ENCODE peak calls at places on chromosomes 7 and 10, in nine cellular contexts. P, C, H, T, L, F, E, B and J are unnamed samples. For H3K4me1, the result is how much of the 10 kb centered on the place peaks cover.

GRCh38 chr10:89360153-89360552 is 17.7 kb upstream of the IFIT1B start:
- DNase-seq in P (no peak), C (no peak), H (no peak), T (no peak), L (no peak), F (no peak), E (no peak), B (no peak), J (no peak)

GRCh38 chr7:26850193-26850651 is 14.2 kb downstream of the SKAP2 start:
- DNase-seq in P (no peak), C (no peak), H (no peak), T (no peak), L (no peak), F (no peak), E (no peak), B (no peak), J (no peak)

GRCh38 chr10:6224781-6225180 is 22.0 kb downstream of the PFKFB3 start:
- DNase-seq in P (no peak), C (no peak), H (no peak), T (no peak), L (no peak), F (no peak), E (no peak), B (no peak), J (no peak)

GRCh38 chr10:30493609-30494530 is 59.9 kb downstream of the MAP3K8 start:
- DNase-seq in P (no peak), C (no peak), H (no peak), T (peak), L (no peak), F (no peak), E (no peak), B (peak), J (peak)

GRCh38 chr7:40964610-40965009 is 738.3 kb downstream of the INHBA start:
- DNase-seq in P (no peak), C (no peak), H (no peak), T (no peak), L (no peak), F (no peak), E (no peak), B (no peak), J (no peak)

GRCh38 chr7:50502947-50503346 is 52.8 kb upstream of the FIGNL1 start:
- DNase-seq in P (no peak), C (no peak), H (no peak), T (no peak), L (no peak), F (no peak), E (peak), B (peak), J (peak)

GRCh38 chr7:30633223-30633622 is 38.5 kb downstream of the GARS1 start:
- DNase-seq in P (no peak), C (no peak), H (no peak), T (no peak), L (no peak), F (peak), E (no peak), B (no peak), J (no peak)

GRCh38 chr7:123624527-123625183 is 23.0 kb downstream of the ASB15 start:
- DNase-seq in P (no peak), C (peak), H (no peak), T (peak), L (peak), F (peak), E (no peak), B (no peak), J (no peak)

GRCh38 chr7:12178317-12178716 is 32.8 kb upstream of the TMEM106B start:
- DNase-seq in P (no peak), C (no peak), H (no peak), T (no peak), L (no peak), F (no peak), E (no peak), B (no peak), J (no peak)

GRCh38 chr7:77338883-77339629 is 77.1 kb downstream of the GSAP start:
- DNase-seq in P (no peak), C (no peak), H (no peak), T (no peak), L (no peak), F (no peak), E (no peak), B (no peak), J (no peak)

GRCh38 chr10:13971586-13972475 is 358.9 kb downstream of the FRMD4A start:
- DNase-seq in P (no peak), C (no peak), H (no peak), T (no peak), L (no peak), F (no peak), E (no peak), B (no peak), J (no peak)

GRCh38 chr10:14541379-14541778 is 210.7 kb upstream of the FRMD4A start:
- DNase-seq in P (no peak), C (no peak), H (no peak), T (no peak), L (no peak), F (no peak), E (no peak), B (no peak), J (no peak)

GRCh38 chr7:11343818-11344413 is 370.2 kb downstream of the PHF14 start:
- DNase-seq in P (peak), C (no peak), H (no peak), T (no peak), L (no peak), F (no peak), E (no peak), B (no peak), J (no peak)

GRCh38 chr10:80856186-80856585 is 318.5 kb downstream of the SH2D4B start:
- DNase-seq in P (no peak), C (no peak), H (no peak), T (no peak), L (no peak), F (no peak), E (no peak), B (no peak), J (no peak)

GRCh38 chr10:18620856-18621255 is 30.5 kb downstream of the NSUN6 start:
- DNase-seq in P (no peak), C (no peak), H (no peak), T (no peak), L (no peak), F (no peak), E (no peak), B (no peak), J (no peak)

GRCh38 chr10:46273506-46274477 is 13.0 kb upstream of the ANTXRL start:
- DNase-seq in P (no peak), C (no peak), H (no peak), T (no peak), L (no peak), F (no peak), E (no peak), B (no peak), J (no peak)

GRCh38 chr7:31100445-31100844 is 48.3 kb downstream of the ADCYAP1R1 start:
- DNase-seq in P (no peak), C (no peak), H (no peak), T (no peak), L (no peak), F (no peak), E (no peak), B (no peak), J (no peak)

GRCh38 chr10:61608255-61609040 is 54.3 kb upstream of the CABCOCO1 start:
- DNase-seq in P (no peak), C (no peak), H (no peak), T (no peak), L (no peak), F (no peak), E (no peak), B (no peak), J (no peak)

GRCh38 chr10:125003901-125004467 is 62.1 kb downstream of the ZRANB1 start:
- DNase-seq in P (no peak), C (no peak), H (peak), T (no peak), L (no peak), F (peak), E (no peak), B (peak), J (peak)

GRCh38 chr10:80477-81105 is 31.5 kb upstream of the TUBB8 start:
- DNase-seq in P (no peak), C (no peak), H (peak), T (no peak), L (no peak), F (peak), E (no peak), B (no peak), J (no peak)

GRCh38 chr7:76368190-76368589 is 9.4 kb upstream of the YWHAG start:
- DNase-seq in P (no peak), C (no peak), H (no peak), T (no peak), L (no peak), F (no peak), E (no peak), B (no peak), J (no peak)

GRCh38 chr10:71372882-71373495 is 23.7 kb upstream of the CDH23 start:
- DNase-seq in P (no peak), C (peak), H (no peak), T (no peak), L (no peak), F (no peak), E (no peak), B (no peak), J (no peak)

GRCh38 chr10:35574924-35575352 is 30.2 kb upstream of the GJD4 start:
- DNase-seq in P (no peak), C (no peak), H (no peak), T (no peak), L (no peak), F (no peak), E (no peak), B (no peak), J (no peak)

GRCh38 chr7:100570954-100571828 is 2.5 kb downstream of the SAP25 start:
- DNase-seq in P (no peak), C (no peak), H (no peak), T (no peak), L (no peak), F (no peak), E (no peak), B (peak), J (no peak)

GRCh38 chr10:76429642-76430041 is 998.2 kb downstream of the LRMDA start:
- DNase-seq in P (no peak), C (no peak), H (no peak), T (no peak), L (no peak), F (peak), E (no peak), B (peak), J (no peak)

GRCh38 chr7:116384936-116385635 is 114.5 kb upstream of the CAV2 start:
- DNase-seq in P (no peak), C (no peak), H (no peak), T (no peak), L (no peak), F (no peak), E (no peak), B (no peak), J (no peak)

GRCh38 chr10:62166331-62167154 is 102.1 kb downstream of the RTKN2 start:
- DNase-seq in P (no peak), C (peak), H (no peak), T (peak), L (no peak), F (peak), E (peak), B (no peak), J (peak)

GRCh38 chr10:127150136-127150535 is 46.3 kb downstream of the INSYN2A start:
- DNase-seq in P (peak), C (no peak), H (no peak), T (no peak), L (peak), F (no peak), E (no peak), B (no peak), J (no peak)

GRCh38 chr7:83415840-83416239 is 233.1 kb downstream of the SEMA3E start:
- DNase-seq in P (no peak), C (no peak), H (no peak), T (no peak), L (no peak), F (no peak), E (no peak), B (no peak), J (no peak)

GRCh38 chr7:47683485-47683898 is 101.6 kb upstream of the TNS3 start:
- DNase-seq in P (no peak), C (no peak), H (no peak), T (no peak), L (no peak), F (no peak), E (no peak), B (no peak), J (no peak)

GRCh38 chr7:138875794-138876193 is 77.8 kb upstream of the ATP6V0A4 start:
- DNase-seq in P (no peak), C (no peak), H (no peak), T (no peak), L (no peak), F (no peak), E (no peak), B (no peak), J (no peak)

GRCh38 chr7:4527988-4528641 is 154.0 kb upstream of the FOXK1 start:
- DNase-seq in P (peak), C (no peak), H (no peak), T (no peak), L (no peak), F (peak), E (no peak), B (no peak), J (no peak)

GRCh38 chr7:81264116-81264515 is 345.3 kb upstream of the SEMA3C start:
- DNase-seq in P (no peak), C (no peak), H (no peak), T (no peak), L (no peak), F (peak), E (no peak), B (no peak), J (no peak)

GRCh38 chr10:72174297-72174662 is 41.5 kb upstream of the ANAPC16 start:
- DNase-seq in P (no peak), C (no peak), H (no peak), T (no peak), L (no peak), F (no peak), E (no peak), B (no peak), J (no peak)

GRCh38 chr10:8054498-8055407 is at the start of gene GATA3:
- DNase-seq in P (no peak), C (no peak), H (peak), T (peak), L (peak), F (no peak), E (peak), B (no peak), J (no peak)

GRCh38 chr10:23095966-23096813 is 811 bp downstream of the MSRB2 start:
- DNase-seq in P (no peak), C (no peak), H (peak), T (peak), L (peak), F (peak), E (no peak), B (peak), J (peak)

GRCh38 chr7:139034855-139035587 is 821 bp downstream of the ZC3HAV1L start:
- DNase-seq in P (no peak), C (no peak), H (no peak), T (peak), L (peak), F (peak), E (no peak), B (peak), J (peak)

GRCh38 chr10:21083861-21084260 is 186.8 kb upstream of the NEBL start:
- DNase-seq in P (no peak), C (no peak), H (no peak), T (no peak), L (no peak), F (no peak), E (no peak), B (no peak), J (no peak)

GRCh38 chr7:155191901-155192478 is 105.7 kb upstream of the INSIG1 start:
- DNase-seq in P (no peak), C (no peak), H (no peak), T (no peak), L (no peak), F (no peak), E (no peak), B (no peak), J (no peak)
- H3K4me1 ChIP-seq in P (under half), C (under half), H (under half), T (under half), L (under half), F (under half), E (under half), B (under half), J (under half)

GRCh38 chr7:152859781-152860191 is 100.2 kb downstream of the ACTR3B start:
- DNase-seq in P (peak), C (no peak), H (no peak), T (no peak), L (peak), F (no peak), E (no peak), B (no peak), J (no peak)
- TF ChIP-seq POLR2A in P (no peak), C (no peak), H (no peak), T (no peak), L (no peak), F (no peak), E (no peak), B (no peak), J (no peak)

DNA sequence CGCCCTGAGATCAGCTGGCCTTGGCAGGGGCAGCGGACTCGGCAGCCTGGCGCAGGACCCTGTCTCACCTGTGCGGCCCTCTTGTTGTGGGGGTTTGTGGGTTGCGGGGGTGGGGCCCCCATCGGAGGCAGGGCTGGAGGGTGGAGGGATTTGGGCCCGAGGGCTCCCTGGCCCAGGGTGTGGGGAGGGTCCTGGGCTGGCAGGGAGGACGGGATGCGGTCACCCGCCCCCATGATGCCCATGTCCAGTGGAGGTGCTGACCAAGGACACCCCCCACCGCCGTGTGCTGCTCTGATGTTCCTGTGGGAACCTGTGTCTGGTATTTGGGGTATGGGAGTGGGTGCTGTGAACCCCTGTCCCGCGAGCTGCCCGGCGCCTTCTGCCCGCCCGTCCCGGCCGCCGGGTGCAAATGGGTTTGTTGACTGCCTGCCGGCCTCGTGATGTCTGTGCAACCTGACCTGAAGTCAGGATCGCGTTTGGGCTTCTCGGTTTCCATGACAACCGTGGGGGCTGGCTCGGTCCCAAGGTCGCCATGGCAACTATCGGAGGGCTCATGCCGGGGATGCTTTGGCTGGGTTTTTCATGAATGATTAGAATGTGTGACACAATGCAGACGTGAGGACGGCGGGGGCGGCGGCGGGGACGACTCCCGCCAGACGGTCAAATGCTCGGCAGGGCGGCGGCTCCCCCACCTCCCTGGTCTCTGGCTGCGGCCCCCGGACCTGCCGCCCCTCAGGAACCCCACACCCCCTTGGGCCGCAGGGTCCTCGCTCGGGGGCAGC is 7.3 kb downstream of the MAFK start:
- DNase-seq in P (no peak), C (no peak), H (peak), T (peak), L (peak), F (peak), E (peak), B (peak), J (peak)
- TF ChIP-seq CTCF in P (no peak), C (no peak), H (no peak), T (no peak), L (no peak), F (peak), E (no peak), B (no peak), J (no peak)

DNA sequence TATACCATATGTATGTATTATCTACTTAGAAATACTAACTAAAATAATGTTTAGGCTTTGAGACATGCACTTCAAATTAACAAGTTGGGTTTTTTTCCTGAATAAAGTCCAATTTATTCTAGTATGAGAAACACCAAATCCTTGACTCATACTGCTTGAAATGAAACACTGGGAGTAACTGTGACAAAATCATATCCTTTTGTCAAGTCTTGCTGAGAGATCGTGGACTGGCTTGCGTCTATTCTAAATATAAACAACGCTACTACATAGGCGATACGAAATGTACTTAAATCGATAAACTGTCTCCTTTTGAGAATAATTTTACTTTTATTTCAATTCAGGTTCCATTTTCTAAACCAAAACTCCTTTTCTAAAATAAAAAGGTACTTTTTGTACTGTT is 16.3 kb downstream of the SMURF1 start:
- DNase-seq in P (no peak), C (no peak), H (no peak), T (no peak), L (no peak), F (no peak), E (no peak), B (no peak), J (no peak)
- H3K4me1 ChIP-seq in P (under half), C (under half), H (half or more), T (half or more), L (half or more), F (half or more), E (half or more), B (under half), J (under half)

GRCh38 chr7:106247827-106248201 is 37.0 kb downstream of the NAMPT start:
- DNase-seq in P (no peak), C (no peak), H (no peak), T (no peak), L (no peak), F (no peak), E (no peak), B (no peak), J (no peak)

GRCh38 chr7:106248616-106249015 is 36.2 kb downstream of the NAMPT start:
- DNase-seq in P (no peak), C (no peak), H (no peak), T (no peak), L (no peak), F (no peak), E (no peak), B (no peak), J (no peak)

GRCh38 chr7:106249488-106249887 is 35.3 kb downstream of the NAMPT start:
- DNase-seq in P (no peak), C (no peak), H (no peak), T (no peak), L (no peak), F (no peak), E (no peak), B (no peak), J (no peak)

GRCh38 chr7:106243893-106244292 is 40.9 kb downstream of the NAMPT start:
- DNase-seq in P (no peak), C (no peak), H (no peak), T (no peak), L (no peak), F (no peak), E (no peak), B (no peak), J (no peak)

GRCh38 chr7:106246941-106247826 is 37.6 kb downstream of the NAMPT start:
- DNase-seq in P (no peak), C (no peak), H (no peak), T (no peak), L (no peak), F (no peak), E (no peak), B (no peak), J (no peak)
- TF ChIP-seq POLR2A in P (no peak), C (no peak), H (no peak), T (no peak), L (no peak), F (no peak), E (no peak), B (no peak), J (no peak)

GRCh38 chr10:94803307-94803706 is 40.8 kb downstream of the CYP2C19 start:
- DNase-seq in P (no peak), C (no peak), H (no peak), T (no peak), L (no peak), F (no peak), E (no peak), B (no peak), J (no peak)
- TF ChIP-seq CTCF in P (no peak), C (no peak), H (no peak), T (no peak), L (no peak), F (no peak), E (no peak), B (no peak), J (no peak)